ENCODE peak calls at places on chromosome 18, in nine cellular contexts. One of them, this sample, is unnamed.

GRCh38 chr18:57581301-57581934 is 5.1 kb downstream of the FECH start:
- DNase-seq in endothelial cell of umbilical vein: no peak
- DNase-seq in transverse colon: peak; percentile 29
- DNase-seq in HL-60: peak; percentile 89
- DNase-seq in GM23338: no peak
- DNase-seq in SK-N-SH: no peak
- DNase-seq in H1: no peak
- DNase-seq in sigmoid colon: no peak
- DNase-seq in spleen: no peak
- DNase-seq in this sample: no peak

GRCh38 chr18:59873616-59874015 is 26.2 kb upstream of the PMAIP1 start:
- DNase-seq in HL-60: no peak
- DNase-seq in endothelial cell of umbilical vein: peak; percentile 64
- DNase-seq in spleen: no peak
- DNase-seq in sigmoid colon: no peak
- DNase-seq in transverse colon: no peak
- DNase-seq in H1: no peak
- DNase-seq in GM23338: no peak
- DNase-seq in SK-N-SH: no peak
- DNase-seq in this sample: no peak

GRCh38 chr18:79818036-79818435 is 20.3 kb downstream of the KCNG2 start:
- DNase-seq in HL-60: no peak
- DNase-seq in spleen: no peak
- DNase-seq in endothelial cell of umbilical vein: no peak
- DNase-seq in H1: no peak
- DNase-seq in sigmoid colon: no peak
- DNase-seq in SK-N-SH: no peak
- DNase-seq in transverse colon: no peak
- DNase-seq in GM23338: no peak
- DNase-seq in this sample: no peak

GRCh38 chr18:79423211-79424007 is 27.7 kb downstream of the NFATC1 start:
- DNase-seq in transverse colon: no peak
- DNase-seq in SK-N-SH: no peak
- DNase-seq in GM23338: no peak
- DNase-seq in HL-60: no peak
- DNase-seq in endothelial cell of umbilical vein: no peak
- DNase-seq in sigmoid colon: no peak
- DNase-seq in spleen: peak; percentile 73
- DNase-seq in H1: no peak
- DNase-seq in this sample: no peak

GRCh38 chr18:46622999-46623398 is 34.0 kb downstream of the LOXHD1 start:
- DNase-seq in spleen: no peak
- DNase-seq in sigmoid colon: no peak
- DNase-seq in H1: no peak
- DNase-seq in transverse colon: no peak
- DNase-seq in HL-60: no peak
- DNase-seq in SK-N-SH: peak; percentile 27
- DNase-seq in GM23338: no peak
- DNase-seq in endothelial cell of umbilical vein: no peak
- DNase-seq in this sample: no peak

GRCh38 chr18:13376298-13376840 is 157.8 kb downstream of the LDLRAD4 start:
- DNase-seq in sigmoid colon: peak; percentile 57
- DNase-seq in HL-60: no peak
- DNase-seq in H1: no peak
- DNase-seq in GM23338: no peak
- DNase-seq in spleen: no peak
- DNase-seq in SK-N-SH: no peak
- DNase-seq in endothelial cell of umbilical vein: no peak
- DNase-seq in transverse colon: no peak
- DNase-seq in this sample: no peak

GRCh38 chr18:35045121-35045520 is 3.9 kb downstream of the MAPRE2 start:
- DNase-seq in SK-N-SH: peak; percentile 52
- DNase-seq in transverse colon: no peak
- DNase-seq in H1: no peak
- DNase-seq in endothelial cell of umbilical vein: peak; percentile 51
- DNase-seq in spleen: no peak
- DNase-seq in sigmoid colon: no peak
- DNase-seq in HL-60: no peak
- DNase-seq in GM23338: no peak
- DNase-seq in this sample: no peak

GRCh38 chr18:79353238-79353637 is 42.5 kb upstream of the NFATC1 start:
- DNase-seq in H1: peak; percentile 60
- DNase-seq in GM23338: peak; percentile 61
- DNase-seq in SK-N-SH: peak; percentile 48
- DNase-seq in HL-60: no peak
- DNase-seq in endothelial cell of umbilical vein: no peak
- DNase-seq in sigmoid colon: no peak
- DNase-seq in transverse colon: no peak
- DNase-seq in spleen: no peak
- DNase-seq in this sample: no peak

GRCh38 chr18:33034941-33035340 is 262.1 kb upstream of the KLHL14 start:
- DNase-seq in HL-60: no peak
- DNase-seq in sigmoid colon: no peak
- DNase-seq in transverse colon: no peak
- DNase-seq in GM23338: no peak
- DNase-seq in SK-N-SH: no peak
- DNase-seq in endothelial cell of umbilical vein: peak; percentile 93
- DNase-seq in spleen: no peak
- DNase-seq in H1: no peak
- DNase-seq in this sample: no peak

GRCh38 chr18:51867767-51868166 is 472.2 kb upstream of the DCC start:
- DNase-seq in spleen: no peak
- DNase-seq in sigmoid colon: no peak
- DNase-seq in endothelial cell of umbilical vein: peak; percentile 1
- DNase-seq in transverse colon: no peak
- DNase-seq in H1: no peak
- DNase-seq in GM23338: peak; percentile 45
- DNase-seq in SK-N-SH: no peak
- DNase-seq in HL-60: no peak
- DNase-seq in this sample: no peak

GRCh38 chr18:24678626-24679025 is 218.2 kb downstream of the HRH4 start:
- DNase-seq in sigmoid colon: no peak
- DNase-seq in HL-60: no peak
- DNase-seq in transverse colon: no peak
- DNase-seq in H1: no peak
- DNase-seq in GM23338: no peak
- DNase-seq in SK-N-SH: no peak
- DNase-seq in endothelial cell of umbilical vein: no peak
- DNase-seq in spleen: no peak
- DNase-seq in this sample: no peak

GRCh38 chr18:61608306-61608705 is 275.1 kb downstream of the CDH20 start:
- DNase-seq in H1: no peak
- DNase-seq in HL-60: no peak
- DNase-seq in GM23338: no peak
- DNase-seq in transverse colon: no peak
- DNase-seq in endothelial cell of umbilical vein: peak; percentile 85
- DNase-seq in sigmoid colon: no peak
- DNase-seq in spleen: no peak
- DNase-seq in SK-N-SH: no peak
- DNase-seq in this sample: no peak

GRCh38 chr18:23593720-23594119 is 7.4 kb upstream of the NPC1 start:
- DNase-seq in GM23338: no peak
- DNase-seq in SK-N-SH: no peak
- DNase-seq in HL-60: no peak
- DNase-seq in sigmoid colon: no peak
- DNase-seq in spleen: no peak
- DNase-seq in endothelial cell of umbilical vein: peak; percentile 72
- DNase-seq in H1: no peak
- DNase-seq in transverse colon: no peak
- DNase-seq in this sample: no peak

GRCh38 chr18:22238681-22239080 is 69.3 kb downstream of the GATA6 start:
- DNase-seq in sigmoid colon: no peak
- DNase-seq in GM23338: peak; percentile 51
- DNase-seq in endothelial cell of umbilical vein: no peak
- DNase-seq in H1: no peak
- DNase-seq in SK-N-SH: no peak
- DNase-seq in HL-60: no peak
- DNase-seq in transverse colon: no peak
- DNase-seq in spleen: no peak
- DNase-seq in this sample: no peak

GRCh38 chr18:12442946-12443345 is 35.2 kb downstream of the PRELID3A start:
- DNase-seq in sigmoid colon: no peak
- DNase-seq in transverse colon: no peak
- DNase-seq in HL-60: no peak
- DNase-seq in spleen: no peak
- DNase-seq in H1: no peak
- DNase-seq in SK-N-SH: no peak
- DNase-seq in endothelial cell of umbilical vein: peak; percentile 31
- DNase-seq in GM23338: no peak
- DNase-seq in this sample: no peak

GRCh38 chr18:26919656-26920055 is 54.1 kb upstream of the AQP4 start:
- DNase-seq in SK-N-SH: no peak
- DNase-seq in H1: no peak
- DNase-seq in endothelial cell of umbilical vein: no peak
- DNase-seq in spleen: no peak
- DNase-seq in HL-60: no peak
- DNase-seq in GM23338: no peak
- DNase-seq in transverse colon: no peak
- DNase-seq in sigmoid colon: no peak
- DNase-seq in this sample: no peak

DNA sequence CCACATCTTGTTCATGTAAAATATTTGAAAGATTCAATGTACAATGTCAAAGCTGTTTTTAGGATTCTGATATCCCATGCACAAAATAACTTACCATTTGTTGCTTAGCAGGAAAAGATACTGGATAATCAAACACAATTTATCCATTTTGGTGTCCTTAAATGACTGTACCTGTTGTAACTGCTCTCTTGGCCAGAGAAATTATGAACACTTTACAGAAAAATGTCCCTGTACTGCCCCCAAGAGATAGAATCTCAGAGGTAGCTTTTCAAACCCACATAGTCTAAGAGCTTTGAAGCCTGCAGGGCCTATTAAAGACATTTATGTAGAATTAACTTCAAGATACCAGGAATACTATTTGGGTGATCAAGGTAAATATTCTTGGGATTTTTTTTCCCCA is 12.2 kb upstream of the ME2 start:
- DNase-seq in H1: no peak
- DNase-seq in sigmoid colon: no peak
- DNase-seq in HL-60: no peak
- DNase-seq in transverse colon: no peak
- DNase-seq in spleen: no peak
- DNase-seq in endothelial cell of umbilical vein: peak; percentile 12
- DNase-seq in GM23338: no peak
- DNase-seq in SK-N-SH: no peak
- DNase-seq in this sample: no peak
- H3K4me3 ChIP-seq in H1: no peak overlapping the region
- H3K4me3 ChIP-seq in sigmoid colon: no peak overlapping the region
- H3K4me3 ChIP-seq in HL-60: no peak overlapping the region
- H3K4me3 ChIP-seq in transverse colon: no peak overlapping the region
- H3K4me3 ChIP-seq in spleen: no peak overlapping the region
- H3K4me3 ChIP-seq in endothelial cell of umbilical vein: no peak overlapping the region
- H3K4me3 ChIP-seq in GM23338: no peak overlapping the region
- H3K4me3 ChIP-seq in SK-N-SH: no peak overlapping the region
- H3K4me3 ChIP-seq in this sample: no peak overlapping the region

GRCh38 chr18:2657788-2658458 is 2.4 kb downstream of the SMCHD1 start:
- DNase-seq in HL-60: peak; percentile 51
- DNase-seq in SK-N-SH: no peak
- DNase-seq in sigmoid colon: no peak
- DNase-seq in H1: no peak
- DNase-seq in spleen: no peak
- DNase-seq in GM23338: no peak
- DNase-seq in endothelial cell of umbilical vein: peak; percentile 87
- DNase-seq in transverse colon: no peak
- DNase-seq in this sample: peak; percentile 36
- H3K27ac ChIP-seq in HL-60: peak overlapping the region; percentile 99
- H3K27ac ChIP-seq in SK-N-SH: no peak overlapping the region
- H3K27ac ChIP-seq in sigmoid colon: peak overlapping the region; percentile 99
- H3K27ac ChIP-seq in H1: no peak overlapping the region
- H3K27ac ChIP-seq in spleen: peak overlapping the region; percentile 100
- H3K27ac ChIP-seq in GM23338: no peak overlapping the region
- H3K27ac ChIP-seq in endothelial cell of umbilical vein: peak overlapping the region; percentile 48
- H3K27ac ChIP-seq in transverse colon: peak overlapping the region; percentile 99
- H3K27ac ChIP-seq in this sample: peak overlapping the region; percentile 96

GRCh38 chr18:31680836-31681568 is 3.4 kb downstream of the B4GALT6 start:
- DNase-seq in spleen: no peak
- DNase-seq in endothelial cell of umbilical vein: peak; percentile 20
- DNase-seq in transverse colon: no peak
- DNase-seq in HL-60: no peak
- DNase-seq in sigmoid colon: no peak
- DNase-seq in SK-N-SH: no peak
- DNase-seq in GM23338: peak; percentile 43
- DNase-seq in H1: no peak
- DNase-seq in this sample: no peak

GRCh38 chr18:31679133-31679731 is 5.1 kb downstream of the B4GALT6 start:
- DNase-seq in spleen: no peak
- DNase-seq in SK-N-SH: no peak
- DNase-seq in H1: no peak
- DNase-seq in sigmoid colon: no peak
- DNase-seq in HL-60: no peak
- DNase-seq in GM23338: no peak
- DNase-seq in transverse colon: no peak
- DNase-seq in endothelial cell of umbilical vein: peak; percentile 93
- DNase-seq in this sample: no peak

GRCh38 chr18:31679806-31680793 is 4.3 kb downstream of the B4GALT6 start:
- DNase-seq in sigmoid colon: no peak
- DNase-seq in endothelial cell of umbilical vein: peak; percentile 64
- DNase-seq in GM23338: no peak
- DNase-seq in transverse colon: no peak
- DNase-seq in SK-N-SH: no peak
- DNase-seq in HL-60: no peak
- DNase-seq in H1: no peak
- DNase-seq in spleen: no peak
- DNase-seq in this sample: no peak

GRCh38 chr18:31677592-31677991 is 6.8 kb downstream of the B4GALT6 start:
- DNase-seq in H1: no peak
- DNase-seq in endothelial cell of umbilical vein: no peak
- DNase-seq in GM23338: no peak
- DNase-seq in SK-N-SH: no peak
- DNase-seq in transverse colon: no peak
- DNase-seq in HL-60: peak; percentile 25
- DNase-seq in sigmoid colon: no peak
- DNase-seq in spleen: no peak
- DNase-seq in this sample: no peak

GRCh38 chr18:31678425-31678824 is 6.0 kb downstream of the B4GALT6 start:
- DNase-seq in transverse colon: no peak
- DNase-seq in GM23338: no peak
- DNase-seq in spleen: no peak
- DNase-seq in sigmoid colon: no peak
- DNase-seq in endothelial cell of umbilical vein: no peak
- DNase-seq in HL-60: no peak
- DNase-seq in SK-N-SH: no peak
- DNase-seq in H1: no peak
- DNase-seq in this sample: no peak
- TF ChIP-seq POLR2AphosphoS5 in transverse colon: no peak
- TF ChIP-seq POLR2AphosphoS5 in GM23338: no peak
- TF ChIP-seq POLR2AphosphoS5 in spleen: no peak
- TF ChIP-seq POLR2AphosphoS5 in sigmoid colon: no peak
- TF ChIP-seq POLR2AphosphoS5 in endothelial cell of umbilical vein: no peak
- TF ChIP-seq POLR2AphosphoS5 in HL-60: no peak
- TF ChIP-seq POLR2AphosphoS5 in SK-N-SH: no peak
- TF ChIP-seq POLR2AphosphoS5 in H1: no peak
- TF ChIP-seq POLR2AphosphoS5 in this sample: no peak

DNA sequence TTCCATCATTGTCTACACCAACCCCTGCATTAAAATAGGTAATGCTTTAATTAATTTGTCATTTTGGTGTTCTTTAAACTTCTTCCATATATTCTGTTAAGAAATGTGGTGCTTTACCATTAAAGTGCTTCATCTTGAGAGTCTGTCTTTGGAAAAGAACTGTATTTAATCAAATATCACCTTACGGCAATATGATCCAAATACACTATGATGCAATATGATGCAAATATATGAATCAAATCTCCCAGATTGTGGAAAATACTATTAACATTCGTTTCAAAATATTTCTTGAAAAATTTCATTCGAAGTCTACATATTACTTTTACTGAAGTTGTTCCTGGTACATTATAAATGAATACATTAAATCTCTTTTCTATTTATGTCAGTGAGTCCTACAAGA is 23.0 kb downstream of the VPS4B start:
- DNase-seq in GM23338: no peak
- DNase-seq in sigmoid colon: no peak
- DNase-seq in HL-60: no peak
- DNase-seq in H1: no peak
- DNase-seq in SK-N-SH: no peak
- DNase-seq in endothelial cell of umbilical vein: no peak
- DNase-seq in spleen: no peak
- DNase-seq in transverse colon: no peak
- DNase-seq in this sample: no peak
- H3K4me3 ChIP-seq in GM23338: no peak overlapping the region
- H3K4me3 ChIP-seq in sigmoid colon: no peak overlapping the region
- H3K4me3 ChIP-seq in HL-60: no peak overlapping the region
- H3K4me3 ChIP-seq in H1: no peak overlapping the region
- H3K4me3 ChIP-seq in SK-N-SH: no peak overlapping the region
- H3K4me3 ChIP-seq in endothelial cell of umbilical vein: no peak overlapping the region
- H3K4me3 ChIP-seq in spleen: no peak overlapping the region
- H3K4me3 ChIP-seq in transverse colon: no peak overlapping the region
- H3K4me3 ChIP-seq in this sample: no peak overlapping the region

This sample was measured in prostate gland.